ENCODE peak calls at places on chromosomes 13 and 19, in four cellular contexts. K, N, M and A are unnamed samples.

GRCh38 chr13:32682130-32682529 is 95.9 kb downstream of the PDS5B start:
- DNase-seq in M (no peak), N (no peak), K (no peak), A (no peak)

GRCh38 chr13:113597386-113598080 is 13.0 kb downstream of the TFDP1 start:
- DNase-seq in N (peak), M (no peak), K (no peak), A (no peak)

GRCh38 chr19:4523306-4524110 is 5.2 kb upstream of the PLIN4 start:
- DNase-seq in M (no peak), K (no peak), N (no peak), A (peak)

GRCh38 chr19:22286151-22286810 is at the start of gene ZNF729:
- DNase-seq in K (no peak), M (peak), N (no peak), A (no peak)

GRCh38 chr13:64959276-64959675 is 2270.9 kb downstream of the PCDH9 start:
- DNase-seq in K (no peak), N (no peak), M (no peak), A (no peak)

GRCh38 chr13:110254751-110255553 is 52.0 kb downstream of the COL4A1 start:
- DNase-seq in N (no peak), K (no peak), M (no peak), A (no peak)

GRCh38 chr13:40794414-40795368 is 5.3 kb downstream of the SLC25A15 start:
- DNase-seq in M (no peak), N (no peak), K (no peak), A (no peak)

GRCh38 chr13:43573361-43573740 is 213.4 kb downstream of the ENOX1 start:
- DNase-seq in N (no peak), M (no peak), K (no peak), A (no peak)

GRCh38 chr13:76836311-76836710 is 49.9 kb downstream of the KCTD12 start:
- DNase-seq in M (no peak), N (no peak), K (peak), A (no peak)

GRCh38 chr13:30971575-30971974 is 39.1 kb downstream of the TEX26 start:
- DNase-seq in M (no peak), K (peak), N (no peak), A (no peak)

GRCh38 chr13:40366119-40366518 is 300.3 kb downstream of the FOXO1 start:
- DNase-seq in N (no peak), M (no peak), K (no peak), A (no peak)

GRCh38 chr13:91280806-91281205 is 66.7 kb upstream of the MIR17HG start:
- DNase-seq in N (no peak), M (no peak), K (no peak), A (no peak)

GRCh38 chr13:61901946-61902541 is 486.4 kb upstream of the PCDH20 start:
- DNase-seq in K (no peak), M (no peak), N (no peak), A (no peak)